ENCODE peak calls at places on chromosomes 1 and 21, in four cellular contexts. Z is HepG2, W is SK-N-SH, C is K562. K is an unnamed sample.

GRCh38 chr1:20717452-20718342 is at the start of gene KIF17:
- DNase-seq in Z (no peak), W (peak; percentile 93), C (peak; percentile 90), K (peak; percentile 80)

GRCh38 chr1:154809436-154810413 is 60.4 kb downstream of the KCNN3 start:
- DNase-seq in Z (no peak), W (no peak), C (no peak), K (no peak)

GRCh38 chr1:41994195-41994894 is 75.6 kb upstream of the HIVEP3 start:
- DNase-seq in Z (no peak), W (no peak), C (no peak), K (no peak)

GRCh38 chr1:36528361-36529349 is 45.9 kb upstream of the CSF3R start:
- DNase-seq in Z (no peak), W (no peak), C (peak; percentile 28), K (peak; percentile 42)

GRCh38 chr1:192747942-192748341 is 60.9 kb upstream of the RGS2 start:
- DNase-seq in Z (no peak), W (peak; percentile 4), C (no peak), K (no peak)

GRCh38 chr21:29302340-29302991 is 3.7 kb downstream of the BACH1 start:
- DNase-seq in Z (no peak), W (no peak), C (no peak), K (no peak)

GRCh38 chr1:147723691-147724323 is 36.6 kb downstream of the GJA5 start:
- DNase-seq in Z (peak; percentile 51), W (peak; percentile 14), C (peak; percentile 36), K (peak; percentile 71)

GRCh38 chr1:81550753-81551152 is 250.0 kb upstream of the ADGRL2 start:
- DNase-seq in Z (no peak), W (no peak), C (no peak), K (no peak)

GRCh38 chr1:19083081-19083480 is 126.6 kb upstream of the IFFO2 start:
- DNase-seq in Z (no peak), W (no peak), C (no peak), K (no peak)

GRCh38 chr1:215405211-215405610 is 161.9 kb upstream of the KCTD3 start:
- DNase-seq in Z (no peak), W (no peak), C (no peak), K (no peak)

GRCh38 chr1:229114315-229114714 is 156.6 kb upstream of the RAB4A start:
- DNase-seq in Z (no peak), W (peak; percentile 58), C (no peak), K (no peak)

GRCh38 chr1:156659994-156660751 is 17.0 kb downstream of the NES start:
- DNase-seq in Z (peak; percentile 95), W (peak; percentile 99), C (peak; percentile 99), K (peak; percentile 99)

GRCh38 chr1:71577451-71578131 is 496.8 kb upstream of the ZRANB2 start:
- DNase-seq in Z (no peak), W (peak; percentile 16), C (no peak), K (no peak)

GRCh38 chr21:27839512-27840115 is 872.7 kb upstream of the ADAMTS5 start:
- DNase-seq in Z (no peak), W (no peak), C (no peak), K (no peak)

GRCh38 chr1:78577257-78578100 is 42.8 kb upstream of the IFI44L start:
- DNase-seq in Z (no peak), W (peak; percentile 9), C (no peak), K (no peak)

GRCh38 chr1:172895050-172895460 is 155.7 kb downstream of the TNFSF18 start:
- DNase-seq in Z (no peak), W (no peak), C (no peak), K (no peak)

GRCh38 chr1:121518726-121519041 is 333.9 kb downstream of the SRGAP2C start:
- DNase-seq in Z (no peak), W (no peak), C (no peak), K (no peak)

GRCh38 chr1:38990401-38990745 is 703 bp upstream of the AKIRIN1 start:
- DNase-seq in Z (no peak), W (no peak), C (no peak), K (no peak)
- TF ChIP-seq FOXJ3 in Z (no peak), W (no peak), C (no peak), K (no peak)

GRCh38 chr1:210978316-210978993 is 155.5 kb downstream of the KCNH1 start:
- DNase-seq in Z (no peak), W (no peak), C (no peak), K (no peak)
- TF ChIP-seq FOXJ3 in Z (no peak), W (no peak), C (no peak), K (no peak)

GRCh38 chr1:223221686-223222085 is 78.6 kb upstream of the TLR5 start:
- DNase-seq in Z (no peak), W (no peak), C (no peak), K (no peak)

GRCh38 chr1:223225061-223225460 is 82.0 kb upstream of the TLR5 start:
- DNase-seq in Z (no peak), W (no peak), C (no peak), K (no peak)

GRCh38 chr1:223224465-223224864 is 81.4 kb upstream of the TLR5 start:
- DNase-seq in Z (no peak), W (no peak), C (peak; percentile 57), K (peak; percentile 48)

GRCh38 chr1:223225481-223225880 is 82.4 kb upstream of the TLR5 start:
- DNase-seq in Z (no peak), W (no peak), C (no peak), K (no peak)

DNA sequence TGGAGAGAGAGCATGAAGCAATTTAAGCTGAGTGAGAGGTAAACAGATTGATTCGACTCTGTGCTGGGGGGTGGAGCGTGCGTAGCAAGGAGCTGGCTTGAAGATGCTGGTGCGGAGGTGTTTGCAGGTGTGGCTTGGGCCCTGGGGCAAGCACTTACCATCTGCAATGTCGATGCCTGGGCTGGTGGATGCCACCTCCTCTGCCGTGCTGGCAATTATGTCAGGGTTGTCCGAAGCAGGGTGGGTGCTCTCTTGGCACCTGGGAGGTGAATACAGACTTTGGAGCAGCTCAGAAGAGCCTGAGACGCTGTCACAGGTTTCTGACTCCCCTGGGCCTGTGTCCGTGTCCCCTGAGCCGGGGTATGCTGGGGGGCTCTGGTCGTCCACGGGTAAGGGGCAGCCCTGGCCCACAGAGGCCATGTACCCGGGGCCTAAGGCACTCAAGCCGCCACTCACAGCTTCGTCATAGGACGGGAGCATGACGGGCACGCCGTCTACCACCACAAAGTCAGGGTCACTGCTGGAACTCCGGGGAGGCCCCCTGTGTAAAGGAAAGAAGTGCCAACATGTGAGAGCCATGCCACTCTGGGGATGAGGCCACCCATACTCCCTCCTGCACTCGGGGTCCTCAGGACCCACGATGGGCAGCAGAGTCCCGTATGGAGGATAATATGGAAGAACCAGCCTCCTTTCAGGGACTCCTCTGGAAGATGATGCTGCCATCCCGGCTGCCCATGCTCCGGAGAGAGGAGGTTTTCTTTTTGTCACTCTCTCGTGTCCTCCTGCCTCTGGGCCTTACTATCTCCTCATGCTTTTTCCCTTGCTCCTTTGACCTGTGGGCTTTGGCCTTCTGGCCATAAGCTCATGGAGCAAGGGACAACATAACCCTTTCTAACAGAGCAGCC is 80.3 kb upstream of the TLR5 start:
- DNase-seq in Z (no peak), W (no peak), C (no peak), K (no peak)
- TF ChIP-seq FOXJ3 in Z (no peak), W (no peak), C (no peak), K (no peak)

DNA sequence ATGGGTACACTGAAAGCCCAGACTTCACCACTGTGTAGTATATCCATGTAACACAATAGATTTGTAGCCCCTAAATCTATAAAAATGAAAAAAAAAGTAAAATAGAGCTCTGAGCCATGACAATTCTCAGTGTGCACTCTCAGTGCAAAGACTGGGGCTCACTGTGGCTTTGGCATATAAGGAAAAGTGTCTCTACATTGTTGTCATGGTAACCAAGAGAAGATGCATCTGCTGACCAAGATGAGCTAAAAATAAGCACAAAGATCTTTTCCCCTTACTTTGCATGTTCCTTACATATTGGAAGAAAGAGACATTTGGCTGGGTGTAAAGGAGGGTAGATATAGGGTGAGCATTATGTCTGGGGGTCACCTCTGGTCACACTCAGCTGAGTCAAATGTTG is 12.0 kb downstream of the PGLYRP4 start:
- DNase-seq in Z (no peak), W (no peak), C (no peak), K (no peak)
- TF ChIP-seq FOXJ3 in Z (no peak), W (no peak), C (no peak), K (no peak)

DNA sequence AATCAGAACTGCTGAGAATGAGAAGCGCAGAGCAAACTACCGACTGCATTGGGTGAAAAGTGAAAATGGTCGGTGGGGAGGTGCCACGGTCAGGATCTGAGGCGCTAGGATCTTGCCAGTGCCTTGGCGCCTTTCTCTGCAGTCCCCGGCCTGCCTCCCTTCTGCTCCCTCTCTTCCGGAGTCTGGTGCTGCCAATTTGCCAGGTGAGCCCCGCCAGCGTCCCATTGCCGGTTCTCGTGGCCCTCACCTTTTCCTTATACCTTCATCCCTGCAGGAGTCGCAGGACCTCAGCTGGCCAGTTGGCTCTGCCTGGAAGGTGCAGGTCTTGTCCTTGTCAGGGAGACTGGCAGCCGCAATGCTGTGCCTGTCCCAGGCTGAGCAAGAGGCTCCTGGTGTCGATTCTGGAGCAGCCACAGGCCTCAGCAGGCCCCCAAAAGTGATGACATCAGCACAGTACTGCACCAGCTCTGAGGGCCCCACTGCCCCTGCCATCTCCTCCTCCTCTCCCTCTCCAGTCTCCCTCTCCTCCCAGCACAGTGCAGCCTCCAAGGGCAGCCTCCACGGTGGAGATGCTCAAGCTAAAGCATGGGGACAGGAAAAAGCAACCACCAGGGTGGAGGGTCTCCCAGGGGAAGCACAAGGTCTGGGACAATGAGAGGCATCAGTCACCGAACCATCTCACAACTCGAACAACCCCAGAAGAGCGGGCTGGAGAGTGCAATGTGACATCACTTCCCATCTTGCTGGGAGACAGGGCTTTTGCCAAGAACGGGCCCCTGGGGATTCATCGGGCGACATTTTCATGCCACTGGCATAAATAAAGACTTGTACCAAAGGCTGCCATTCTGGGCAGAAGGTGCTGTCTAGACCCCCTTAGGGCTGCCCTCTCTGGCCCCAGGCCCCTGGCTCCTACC is 37.1 kb upstream of the H6PD start:
- DNase-seq in Z (no peak), W (no peak), C (no peak), K (no peak)
- TF ChIP-seq FOXJ3 in Z (no peak), W (no peak), C (no peak), K (no peak)

DNA sequence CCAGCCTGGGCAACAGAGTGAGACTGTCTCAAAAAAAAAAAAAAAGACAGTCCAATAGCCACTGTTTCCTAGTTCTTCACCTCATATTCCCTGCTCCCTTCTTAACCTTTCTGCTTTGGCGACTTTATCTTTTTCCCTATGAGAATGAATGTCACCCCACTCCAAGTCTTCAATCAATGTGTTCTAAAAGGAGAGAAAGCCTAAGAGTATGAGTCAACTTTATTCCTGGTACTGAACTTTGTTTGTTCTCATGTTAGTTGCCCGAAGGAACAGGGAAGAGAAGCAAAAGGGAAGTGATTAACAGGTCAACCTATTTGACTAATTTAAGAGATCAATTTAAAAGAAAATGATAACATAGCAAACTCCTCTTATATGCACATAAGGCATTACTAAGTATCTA is 39.9 kb upstream of the SLC16A1 start:
- DNase-seq in Z (no peak), W (no peak), C (no peak), K (no peak)
- TF ChIP-seq FOXJ3 in Z (no peak), W (no peak), C (no peak), K (no peak)

K was measured in WTC11.